ENCODE peak calls at places on chromosomes 1 and 21, in nine cellular contexts. L is fibroblast of lung; M is astrocyte of the spinal cord; O is CD4-positive, alpha-beta T cell; N is H9; K is lower leg skin; P is RWPE1; S is mesothelial cell of epicardium; G is sigmoid colon. D is an unnamed sample.
A peak's percentile ranks its signal among the peaks of the same experiment; 100 is the strongest.

GRCh38 chr1:10338047-10338446 is 60.8 kb upstream of the PGD start:
- DNase-seq in P (peak; percentile 40), L (peak; percentile 35), K (no peak), S (no peak), M (peak; percentile 40), G (peak; percentile 69), O (no peak), N (peak; percentile 61), D (peak; percentile 48)

GRCh38 chr1:168146160-168146539 is 9.4 kb upstream of the GPR161 start:
- DNase-seq in L (no peak), P (no peak), G (no peak), O (no peak), S (no peak), N (no peak), K (no peak), M (no peak), D (no peak)

GRCh38 chr21:25708467-25709065 is 26.1 kb downstream of the ATP5PF start:
- DNase-seq in N (no peak), G (no peak), O (peak; percentile 38), P (peak; percentile 33), K (no peak), M (peak; percentile 58), S (peak; percentile 49), L (peak; percentile 31), D (peak; percentile 36)

GRCh38 chr1:16189921-16190499 is 22.4 kb downstream of the ARHGEF19 start:
- DNase-seq in P (no peak), M (no peak), O (no peak), S (no peak), N (no peak), L (no peak), K (no peak), G (no peak), D (no peak)

GRCh38 chr1:212010004-212010403 is 25.4 kb downstream of the INTS7 start:
- DNase-seq in G (no peak), K (no peak), N (no peak), O (no peak), P (no peak), M (no peak), L (no peak), S (no peak), D (no peak)

GRCh38 chr1:213366141-213366831 is 315.2 kb downstream of the RPS6KC1 start:
- DNase-seq in O (no peak), P (no peak), G (no peak), S (no peak), N (no peak), M (no peak), K (no peak), L (no peak), D (no peak)

GRCh38 chr1:19210772-19211549 is 895 bp upstream of the UBR4 start:
- DNase-seq in M (peak; percentile 32), G (no peak), P (no peak), L (peak; percentile 30), K (peak; percentile 29), N (no peak), S (no peak), O (no peak), D (no peak)

GRCh38 chr1:21089711-21090110 is 87.0 kb downstream of the EIF4G3 start:
- DNase-seq in K (no peak), O (no peak), N (no peak), P (no peak), M (no peak), G (no peak), S (no peak), L (no peak), D (no peak)

GRCh38 chr1:166479052-166479631 is 312.3 kb upstream of the FAM78B start:
- DNase-seq in M (peak; percentile 25), G (no peak), L (peak; percentile 7), N (peak; percentile 49), P (peak; percentile 22), O (no peak), S (peak; percentile 64), K (no peak), D (peak; percentile 54)

GRCh38 chr1:219621047-219621786 is 8.3 kb upstream of the ZC3H11B start:
- DNase-seq in O (no peak), S (no peak), G (no peak), N (no peak), L (no peak), K (no peak), P (no peak), M (no peak), D (no peak)

GRCh38 chr1:161305872-161306519 is 3.8 kb downstream of the MPZ start:
- DNase-seq in S (peak; percentile 82), K (peak; percentile 95), P (peak; percentile 55), O (peak; percentile 80), G (peak; percentile 90), M (peak; percentile 43), L (peak; percentile 47), N (peak; percentile 99), D (peak; percentile 32)

GRCh38 chr1:194013561-194013960 is 827.1 kb upstream of the B3GALT2 start:
- DNase-seq in L (peak; percentile 12), G (no peak), S (no peak), N (no peak), P (peak; percentile 4), M (no peak), K (no peak), O (no peak), D (no peak)

GRCh38 chr1:7932524-7933149 is 8.0 kb downstream of the TNFRSF9 start:
- DNase-seq in P (no peak), G (no peak), M (no peak), N (no peak), L (no peak), S (no peak), O (no peak), K (no peak), D (no peak)

GRCh38 chr1:193355654-193356053 is 169.2 kb upstream of the B3GALT2 start:
- DNase-seq in K (no peak), L (no peak), O (no peak), S (no peak), M (no peak), G (no peak), N (no peak), P (no peak), D (no peak)

GRCh38 chr1:60149254-60149653 is 75.7 kb upstream of the C1orf87 start:
- DNase-seq in M (no peak), O (no peak), K (no peak), N (no peak), S (no peak), P (no peak), G (peak; percentile 61), L (no peak), D (no peak)

GRCh38 chr1:9651565-9652378 is at the start of gene PIK3CD:
- DNase-seq in S (peak; percentile 74), K (no peak), O (peak; percentile 26), M (peak; percentile 20), L (peak; percentile 60), G (no peak), P (peak; percentile 34), N (peak; percentile 61), D (peak; percentile 45)

DNA sequence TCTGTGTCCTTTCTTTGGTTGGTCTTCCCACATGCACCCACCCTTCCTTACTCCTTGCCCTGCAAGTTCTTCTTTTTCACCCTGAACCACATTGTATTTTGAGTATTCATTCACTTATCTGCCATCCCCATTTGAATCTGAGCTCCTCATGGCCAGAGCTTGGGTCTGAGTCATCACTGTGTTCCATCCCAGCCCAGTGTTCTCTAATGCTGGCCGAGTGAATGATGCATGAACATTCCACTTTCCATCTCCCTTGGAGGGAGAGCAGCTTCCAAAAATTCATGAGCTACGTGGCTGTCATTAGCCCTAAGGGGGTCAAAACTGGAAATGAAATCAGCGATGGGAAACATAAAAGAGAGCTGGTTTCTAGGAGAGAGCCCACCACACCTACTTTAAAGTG is 187.0 kb upstream of the USP24 start:
- DNase-seq in L (peak; percentile 81), N (no peak), S (no peak), M (peak; percentile 68), G (no peak), O (no peak), K (no peak), P (no peak), D (no peak)
- TF ChIP-seq CTCF in L (no peak), N (no peak), S (no peak), M (no peak), G (no peak), O (no peak), K (no peak), P (no peak), D (no peak)

DNA sequence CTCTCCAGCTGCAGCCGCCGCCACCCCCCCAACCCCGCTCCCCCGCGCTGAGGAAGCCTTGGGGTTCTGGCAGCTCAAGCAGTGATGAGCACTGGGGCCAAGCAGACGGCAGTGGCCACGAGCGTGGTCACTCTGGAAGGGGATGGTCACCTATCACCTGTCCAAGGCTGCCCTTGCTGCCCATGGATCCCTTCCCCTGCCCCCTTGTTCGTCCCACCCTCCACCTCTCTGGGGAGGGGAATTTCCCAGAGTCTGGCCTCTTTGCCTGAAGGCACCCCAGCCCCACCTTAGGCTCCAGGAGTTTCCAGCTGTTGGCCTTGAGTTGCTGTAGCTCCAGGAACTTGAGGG is 7.2 kb upstream of the SMIM12 start:
- DNase-seq in M (no peak), P (no peak), O (no peak), G (no peak), N (no peak), L (no peak), S (no peak), K (no peak), D (no peak)
- TF ChIP-seq CTCF in M (no peak), P (no peak), O (no peak), G (no peak), N (no peak), L (no peak), S (no peak), K (no peak), D (no peak)

DNA sequence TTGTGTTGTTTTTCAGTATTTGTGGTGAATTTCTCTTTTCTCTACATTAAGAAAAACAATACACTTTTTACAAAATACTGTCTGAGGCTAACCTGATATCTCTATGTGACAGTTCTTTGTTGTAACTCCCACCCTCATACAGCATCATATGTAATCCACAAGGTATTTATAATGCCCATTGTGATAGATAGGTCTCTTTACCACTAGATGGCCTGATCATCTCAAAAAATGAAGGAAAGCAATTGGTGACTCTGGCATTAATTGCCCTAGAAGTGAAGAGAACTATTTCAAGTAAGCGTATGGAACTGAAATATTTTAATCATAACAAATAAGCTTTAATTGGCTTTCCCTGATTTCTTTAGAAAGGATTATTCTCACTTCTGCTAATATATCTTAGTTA is 36.2 kb upstream of the HFM1 start:
- DNase-seq in P (peak; percentile 17), K (no peak), L (no peak), G (no peak), N (no peak), O (no peak), S (no peak), M (peak; percentile 4), D (no peak)
- TF ChIP-seq CTCF in P (peak; percentile 40), K (no peak), L (peak; percentile 35), G (no peak), N (peak; percentile 29), O (no peak), S (no peak), M (peak; percentile 20), D (peak; percentile 32)

DNA sequence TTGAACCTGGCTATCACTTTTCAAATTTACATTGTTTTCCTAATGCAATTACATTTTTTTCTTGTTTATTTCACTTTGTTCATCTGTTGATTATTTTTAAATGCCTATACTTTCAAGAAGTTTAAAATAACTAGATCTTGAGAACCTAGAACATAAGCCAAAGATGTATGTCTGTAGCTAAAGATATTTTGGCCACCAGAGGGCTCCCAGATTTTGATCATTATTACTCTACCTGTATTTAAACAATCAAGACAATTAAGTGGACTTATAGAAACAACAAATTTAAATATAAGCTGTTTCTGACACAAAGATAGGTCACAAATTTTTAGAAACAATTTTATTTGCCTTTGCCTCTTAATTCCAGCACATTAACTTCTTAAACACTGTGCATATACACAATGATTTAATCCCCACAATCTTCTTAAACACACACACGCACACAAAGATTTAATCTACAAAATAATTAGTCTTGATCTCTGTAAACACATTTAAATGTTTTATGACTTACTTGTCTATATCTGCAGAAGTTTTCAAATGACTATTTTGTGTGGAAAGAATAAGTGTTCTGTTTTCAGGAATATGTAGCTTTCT is 380.0 kb downstream of the DSCAM start:
- DNase-seq in M (peak; percentile 39), K (no peak), N (no peak), L (peak; percentile 13), O (no peak), G (no peak), P (no peak), S (no peak), D (no peak)
- TF ChIP-seq CTCF in M (peak; percentile 39), K (no peak), N (peak; percentile 77), L (no peak), O (no peak), G (peak; percentile 27), P (peak; percentile 36), S (peak; percentile 71), D (peak; percentile 84)